ENCODE peak calls at places on chromosomes 5 and 9, in eight cellular contexts. Q, V, H, K, U, T, I and F are unnamed samples.

GRCh38 chr5:82295144-82295543 is 17.0 kb upstream of the RPS23 start:
- DNase-seq in U (no peak), H (no peak), V (no peak), I (no peak), K (no peak), Q (no peak), T (peak), F (no peak)

GRCh38 chr9:105114956-105115728 is 129.3 kb upstream of the SLC44A1 start:
- DNase-seq in H (no peak), K (peak), T (no peak), U (peak), I (no peak), Q (no peak), V (no peak), F (peak)

GRCh38 chr5:9059920-9060691 is 485.8 kb downstream of the SEMA5A start:
- DNase-seq in U (no peak), I (no peak), Q (peak), T (peak), H (peak), K (no peak), V (no peak), F (no peak)

GRCh38 chr5:83467315-83468044 is 4.1 kb upstream of the VCAN start:
- DNase-seq in V (peak), U (no peak), K (peak), H (no peak), T (no peak), I (no peak), Q (peak), F (no peak)

GRCh38 chr5:177086918-177087706 is 397 bp downstream of the FGFR4 start:
- DNase-seq in Q (no peak), V (peak), T (no peak), I (peak), K (no peak), U (no peak), H (peak), F (peak)

GRCh38 chr5:54463696-54464095 is 8.2 kb downstream of the HSPB3 start:
- DNase-seq in I (no peak), V (no peak), K (no peak), T (no peak), Q (no peak), U (no peak), H (no peak), F (no peak)

GRCh38 chr9:68860423-68860822 is 153.5 kb downstream of the PRKACG start:
- DNase-seq in V (no peak), U (no peak), H (no peak), I (no peak), Q (no peak), T (no peak), K (no peak), F (no peak)

GRCh38 chr5:176793343-176793699 is 17.0 kb upstream of the UNC5A start:
- DNase-seq in K (no peak), I (no peak), V (no peak), T (peak), U (no peak), H (no peak), Q (no peak), F (no peak)

GRCh38 chr5:118233601-118234000 is 754.7 kb downstream of the DTWD2 start:
- DNase-seq in T (no peak), V (no peak), Q (peak), U (no peak), H (no peak), K (no peak), I (no peak), F (no peak)

GRCh38 chr5:151058301-151058700 is 22.5 kb downstream of the TNIP1 start:
- DNase-seq in I (no peak), Q (no peak), V (no peak), T (no peak), H (no peak), K (no peak), U (no peak), F (no peak)

GRCh38 chr5:4804619-4805211 is 335.4 kb upstream of the ADAMTS16 start:
- DNase-seq in U (no peak), I (no peak), K (no peak), H (no peak), Q (no peak), T (no peak), V (peak), F (no peak)

GRCh38 chr9:94894111-94894699 is 167.7 kb downstream of the AOPEP start:
- DNase-seq in U (no peak), K (no peak), H (no peak), I (no peak), V (no peak), Q (no peak), T (no peak), F (no peak)

GRCh38 chr5:149680810-149681221 is 49.3 kb upstream of the PPARGC1B start:
- DNase-seq in I (peak), T (no peak), V (no peak), U (peak), H (no peak), K (peak), Q (no peak), F (peak)

GRCh38 chr9:113488490-113488889 is 25.0 kb downstream of the RGS3 start:
- DNase-seq in V (no peak), T (no peak), H (no peak), K (peak), Q (no peak), U (no peak), I (no peak), F (no peak)

GRCh38 chr5:132479073-132479811 is 11.3 kb downstream of the IRF1 start:
- DNase-seq in U (no peak), H (no peak), I (no peak), T (peak), K (no peak), Q (no peak), V (no peak), F (no peak)

GRCh38 chr5:102536323-102536928 is 37.6 kb upstream of the SLCO6A1 start:
- DNase-seq in I (no peak), Q (no peak), V (no peak), T (peak), H (no peak), K (no peak), U (peak), F (no peak)

GRCh38 chr9:7739595-7739994 is 60.0 kb downstream of the DMAC1 start:
- DNase-seq in T (no peak), U (no peak), K (no peak), H (no peak), V (no peak), I (no peak), Q (no peak), F (no peak)

GRCh38 chr5:169740435-169740834 is 103.4 kb downstream of the DOCK2 start:
- DNase-seq in V (no peak), Q (no peak), U (no peak), T (no peak), H (no peak), K (no peak), I (no peak), F (no peak)